ENCODE peak calls at places on chromosomes 4 and X, in four cellular contexts. Q, B, C and D are unnamed samples. For H3K4me1, the result is how much of the 10 kb centered on the place peaks cover.

GRCh38 chr4:157304769-157305168 is 84.2 kb downstream of the GRIA2 start:
- DNase-seq in B (no peak), C (no peak), Q (no peak), D (no peak)

GRCh38 chr4:85000343-85000742 is 33.9 kb upstream of the WDFY3 start:
- DNase-seq in B (no peak), C (no peak), Q (no peak), D (no peak)

GRCh38 chr4:106614446-106614845 is 245.9 kb upstream of the GIMD1 start:
- DNase-seq in Q (no peak), C (no peak), B (peak), D (no peak)

GRCh38 chr4:38805530-38806145 is 1.0 kb upstream of the TLR1 start:
- DNase-seq in B (no peak), Q (no peak), C (no peak), D (no peak)

GRCh38 chrX:106000203-106000602 is 38.3 kb downstream of the SERPINA7 start:
- DNase-seq in B (no peak), Q (no peak), C (no peak), D (no peak)

GRCh38 chr4:75244325-75244724 is 269.9 kb downstream of the RCHY1 start:
- DNase-seq in B (no peak), Q (no peak), C (no peak), D (no peak)

GRCh38 chrX:109857898-109858297 is 124.8 kb upstream of the ACSL4 start:
- DNase-seq in Q (no peak), C (no peak), B (peak), D (no peak)

GRCh38 chr4:101418466-101418865 is 71.1 kb upstream of the PPP3CA start:
- DNase-seq in C (no peak), B (no peak), Q (no peak), D (no peak)

GRCh38 chr4:164438321-164438720 is 315.6 kb upstream of the SMIM31 start:
- DNase-seq in C (no peak), Q (no peak), B (peak), D (no peak)

GRCh38 chr4:128863314-128864075 is 54.0 kb downstream of the JADE1 start:
- DNase-seq in B (peak), C (peak), Q (peak), D (peak)

GRCh38 chrX:292900-293897 is 12.0 kb downstream of the PLCXD1 start:
- DNase-seq in Q (no peak), B (no peak), C (peak), D (no peak)

GRCh38 chrX:38313190-38313589 is 14.1 kb downstream of the RPGR start:
- DNase-seq in C (no peak), Q (no peak), B (peak), D (no peak)

GRCh38 chrX:13430136-13430827 is 110.4 kb upstream of the ATXN3L start:
- DNase-seq in Q (no peak), C (no peak), B (peak), D (no peak)

GRCh38 chr4:116515959-116516358 is 569.4 kb downstream of the TRAM1L1 start:
- DNase-seq in C (no peak), Q (peak), B (no peak), D (no peak)

GRCh38 chrX:9498236-9498635 is 33.4 kb downstream of the TBL1X start:
- DNase-seq in B (peak), Q (peak), C (no peak), D (no peak)

GRCh38 chrX:41922125-41922521 is 1.2 kb downstream of the CASK start:
- DNase-seq in B (peak), C (no peak), Q (peak), D (no peak)

GRCh38 chr4:92304636-92305035 is 870 bp downstream of the GRID2 start:
- DNase-seq in C (no peak), B (no peak), Q (peak), D (no peak)

GRCh38 chr4:26785766-26786165 is 74.9 kb upstream of the STIM2 start:
- DNase-seq in C (no peak), Q (no peak), B (no peak), D (no peak)

GRCh38 chr4:22730049-22730448 is 37.3 kb downstream of the GBA3 start:
- DNase-seq in C (no peak), Q (no peak), B (no peak), D (no peak)

GRCh38 chrX:133648594-133648993 is 233.3 kb upstream of the GPC4 start:
- DNase-seq in B (no peak), C (no peak), Q (no peak), D (no peak)

GRCh38 chr4:74235135-74235534 is 73.1 kb upstream of the EPGN start:
- DNase-seq in C (no peak), B (no peak), Q (no peak), D (no peak)

GRCh38 chr4:36651253-36651652 is 369.8 kb downstream of the DTHD1 start:
- DNase-seq in B (no peak), C (no peak), Q (no peak), D (no peak)

GRCh38 chrX:102154218-102154860 is 1.4 kb downstream of the BEX5 start:
- DNase-seq in Q (peak), B (no peak), C (no peak), D (no peak)

GRCh38 chrX:11944486-11944885 is 186.4 kb downstream of the MSL3 start:
- DNase-seq in B (peak), Q (peak), C (no peak), D (no peak)

GRCh38 chrX:47815901-47816845 is 20.5 kb upstream of the ZNF81 start:
- DNase-seq in C (no peak), B (no peak), Q (no peak), D (no peak)

GRCh38 chrX:115339441-115340025 is 50.0 kb downstream of the LUZP4 start:
- DNase-seq in B (peak), C (no peak), Q (no peak), D (no peak)

GRCh38 chr4:145153181-145153903 is 27.0 kb downstream of the OTUD4 start:
- DNase-seq in C (no peak), B (peak), Q (no peak), D (no peak)

GRCh38 chr4:2081540-2081939 is 22.4 kb downstream of the NAT8L start:
- DNase-seq in C (peak), Q (no peak), B (no peak), D (no peak)

GRCh38 chr4:93834371-93835066 is 6.0 kb downstream of the ATOH1 start:
- DNase-seq in C (no peak), B (no peak), Q (peak), D (no peak)
- H3K4me1 ChIP-seq in C (under half), B (under half), Q (under half), D (under half)

GRCh38 chrX:29113221-29113620 is 526.0 kb downstream of the IL1RAPL1 start:
- DNase-seq in Q (no peak), C (no peak), B (no peak), D (no peak)

GRCh38 chrX:29107231-29107630 is 520.0 kb downstream of the IL1RAPL1 start:
- DNase-seq in Q (no peak), B (no peak), C (no peak), D (no peak)

GRCh38 chrX:29110041-29110440 is 522.8 kb downstream of the IL1RAPL1 start:
- DNase-seq in C (no peak), Q (no peak), B (no peak), D (no peak)
- H3K27ac ChIP-seq in C (no peak), Q (no peak), B (no peak), D (no peak)

DNA sequence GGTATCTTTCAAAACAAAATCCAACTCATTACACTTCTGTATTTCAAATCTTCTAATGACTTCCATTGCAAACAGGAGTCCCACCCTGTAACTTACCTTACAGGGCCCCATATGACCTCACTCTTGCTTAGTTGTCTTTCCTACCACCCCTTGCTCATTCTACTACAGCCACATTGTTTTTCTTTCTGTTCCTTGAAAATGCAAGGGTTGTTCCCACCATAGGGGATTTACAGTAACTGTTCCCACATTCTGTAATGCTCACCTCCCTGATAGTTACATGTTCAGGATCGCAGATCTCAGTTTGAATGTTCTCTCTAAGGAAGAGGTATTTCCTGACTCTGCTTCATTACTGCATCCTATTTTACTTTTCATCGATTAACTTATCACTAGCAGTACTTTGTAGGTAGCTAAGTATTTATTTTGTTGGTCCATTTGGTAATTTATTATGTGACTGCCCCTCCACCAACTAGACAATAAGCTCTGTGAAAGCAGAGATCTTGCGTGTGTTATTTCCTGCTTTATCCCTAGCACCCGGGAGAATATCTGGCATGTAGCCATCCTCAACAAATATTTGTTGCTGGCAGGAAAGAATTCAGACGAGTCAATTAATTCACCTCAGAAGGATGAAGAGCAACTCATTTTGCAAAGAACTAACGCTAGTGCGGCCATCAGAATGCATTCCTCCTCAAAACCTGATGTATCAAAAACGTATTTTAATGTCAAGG is 21.4 kb downstream of the MAOB start:
- DNase-seq in B (peak), Q (no peak), C (no peak), D (no peak)
- H3K4me1 ChIP-seq in B (under half), Q (under half), C (under half), D (under half)

DNA sequence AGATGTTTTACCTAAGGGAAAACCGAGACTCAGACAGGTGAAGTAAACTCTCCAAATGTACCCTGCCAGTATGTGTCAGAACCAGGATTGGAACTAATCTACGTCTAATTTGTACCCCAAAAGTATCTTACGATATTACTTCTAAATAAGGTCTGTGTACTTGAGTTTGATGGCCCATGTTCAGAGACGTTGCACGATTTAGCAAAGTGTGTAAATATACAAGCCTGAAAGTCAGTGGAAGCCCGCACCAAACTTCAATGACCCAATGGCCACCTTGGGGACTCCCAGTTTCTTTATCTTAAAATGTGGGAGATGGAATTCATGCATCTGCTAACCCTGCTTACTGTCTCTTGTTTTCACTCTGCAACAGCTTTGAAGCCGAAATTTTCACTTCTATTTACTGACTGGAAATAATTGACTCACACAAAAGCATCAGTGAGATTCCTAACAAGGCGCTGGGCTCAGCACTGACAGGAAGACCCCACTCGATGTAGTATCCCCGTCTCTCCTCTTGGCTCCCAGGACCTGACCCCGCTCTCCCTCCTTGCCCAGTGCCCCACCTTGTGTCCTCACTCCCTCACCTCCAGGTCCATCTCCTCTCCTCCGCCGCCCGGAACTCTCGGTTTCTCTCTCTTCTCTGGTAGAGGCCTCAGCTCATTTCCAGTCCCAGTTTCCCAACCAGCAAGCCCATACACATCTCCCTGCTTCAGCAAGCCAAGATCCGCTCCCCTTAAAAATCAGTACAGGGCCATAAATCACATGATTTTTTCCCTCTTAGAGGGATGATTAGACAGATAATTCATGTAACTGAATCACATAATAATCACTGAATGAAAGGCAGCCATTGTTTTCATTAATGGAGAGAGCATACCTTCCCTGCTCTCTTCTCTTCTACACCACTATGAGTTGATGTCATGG is 42.8 kb downstream of the ENPP6 start:
- DNase-seq in Q (no peak), B (no peak), C (no peak), D (no peak)
- H3K27ac ChIP-seq in Q (no peak), B (no peak), C (no peak), D (no peak)

GRCh38 chr4:42638993-42639392 is 17.9 kb downstream of the ATP8A1 start:
- DNase-seq in Q (no peak), B (no peak), C (no peak), D (no peak)

GRCh38 chr4:42637861-42638260 is 19.0 kb downstream of the ATP8A1 start:
- DNase-seq in B (no peak), C (no peak), Q (no peak), D (no peak)

GRCh38 chr4:42638276-42638675 is 18.6 kb downstream of the ATP8A1 start:
- DNase-seq in C (no peak), Q (no peak), B (no peak), D (no peak)

GRCh38 chr4:42636591-42636990 is 20.3 kb downstream of the ATP8A1 start:
- DNase-seq in B (no peak), Q (no peak), C (no peak), D (no peak)

GRCh38 chr4:42637104-42637503 is 19.8 kb downstream of the ATP8A1 start:
- DNase-seq in Q (no peak), C (no peak), B (no peak), D (no peak)
- H3K4me1 ChIP-seq in Q (under half), C (under half), B (under half), D (half or more)

GRCh38 chr4:6933691-6934430 is 24.2 kb downstream of the TBC1D14 start:
- DNase-seq in B (no peak), Q (no peak), C (no peak), D (no peak)
- H3K27ac ChIP-seq in B (no peak), Q (no peak), C (no peak), D (no peak)

GRCh38 chrX:45765281-45765680 is 564.6 kb upstream of the DIPK2B start:
- DNase-seq in C (no peak), Q (no peak), B (no peak), D (no peak)

GRCh38 chrX:45760187-45760742 is 559.6 kb upstream of the DIPK2B start:
- DNase-seq in Q (no peak), B (no peak), C (no peak), D (no peak)

GRCh38 chrX:45761920-45762319 is 561.2 kb upstream of the DIPK2B start:
- DNase-seq in Q (no peak), C (no peak), B (no peak), D (no peak)

GRCh38 chrX:45765726-45766125 is 565.0 kb upstream of the DIPK2B start:
- DNase-seq in C (no peak), B (no peak), Q (no peak), D (no peak)

GRCh38 chrX:45762699-45763647 is 562.3 kb upstream of the DIPK2B start:
- DNase-seq in Q (no peak), C (no peak), B (no peak), D (no peak)
- H3K4me1 ChIP-seq in Q (under half), C (under half), B (under half), D (under half)

GRCh38 chr4:174607792-174608191 is 85.5 kb upstream of the HPGD start:
- DNase-seq in B (no peak), Q (no peak), C (no peak), D (no peak)

GRCh38 chr4:174600391-174600790 is 78.1 kb upstream of the HPGD start:
- DNase-seq in Q (no peak), B (no peak), C (no peak), D (no peak)

GRCh38 chr4:174598800-174599199 is 76.5 kb upstream of the HPGD start:
- DNase-seq in C (no peak), B (no peak), Q (no peak), D (no peak)

DNA sequence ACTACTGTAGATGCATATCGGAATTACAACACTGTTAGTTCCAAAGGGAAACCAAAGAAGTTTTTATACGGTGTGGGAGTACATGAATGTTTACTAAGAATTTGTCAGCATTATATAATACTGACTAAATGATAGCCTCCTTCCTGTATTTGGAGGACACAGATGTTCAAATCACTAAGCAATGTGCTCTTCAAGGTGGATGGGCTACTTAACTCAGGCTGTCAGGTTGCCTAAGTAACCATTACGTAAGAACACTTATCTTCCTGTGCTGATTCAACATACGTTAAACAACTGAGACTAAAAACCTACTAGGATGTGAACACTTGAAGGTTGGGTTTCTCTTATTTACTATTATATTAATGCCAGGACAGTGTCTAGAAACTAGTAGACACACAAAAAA is 81.9 kb upstream of the HPGD start:
- DNase-seq in Q (no peak), B (peak), C (no peak), D (no peak)
- H3K27ac ChIP-seq in Q (no peak), B (no peak), C (no peak), D (no peak)

DNA sequence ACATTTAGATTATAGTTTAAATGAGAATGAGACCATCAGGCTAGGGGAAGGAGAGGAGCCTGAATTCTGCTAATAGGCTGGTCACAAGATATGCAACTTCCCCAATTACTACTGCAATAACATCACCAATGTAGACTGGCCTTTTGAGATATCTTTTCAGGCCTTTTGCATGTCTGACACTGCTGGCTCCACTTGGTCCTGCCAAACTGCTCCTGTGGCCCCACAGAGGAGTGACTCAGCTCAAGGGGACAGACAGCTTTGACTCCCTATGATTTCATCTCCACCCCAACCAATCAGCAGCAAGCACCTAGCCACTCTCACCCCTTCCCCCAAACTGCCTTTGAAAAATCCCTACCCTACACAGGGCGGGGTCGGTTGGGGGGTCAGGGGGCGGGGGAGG is 22.8 kb downstream of the GPRIN3 start:
- DNase-seq in B (no peak), Q (no peak), C (no peak), D (no peak)
- H3K4me1 ChIP-seq in B (under half), Q (under half), C (under half), D (under half)